ENCODE peak calls at places on chromosomes 12 and 14, in four cellular contexts. One of them, this sample, is unnamed. For H3K4me1, the result is how much of the 10 kb centered on the place peaks cover.

GRCh38 chr12:56188786-56189335 is 422 bp downstream of the SMARCC2 start:
- DNase-seq in Peyer's patch: no peak
- DNase-seq in hepatocyte: peak
- DNase-seq in cardiac muscle cell: no peak
- DNase-seq in this sample: no peak

GRCh38 chr12:107511292-107511691 is 174.3 kb upstream of the PWP1 start:
- DNase-seq in Peyer's patch: no peak
- DNase-seq in hepatocyte: no peak
- DNase-seq in cardiac muscle cell: peak
- DNase-seq in this sample: no peak

GRCh38 chr12:113456761-113457160 is 14.9 kb downstream of the LHX5 start:
- DNase-seq in Peyer's patch: no peak
- DNase-seq in hepatocyte: no peak
- DNase-seq in cardiac muscle cell: no peak
- DNase-seq in this sample: no peak

GRCh38 chr14:71198681-71199080 is 291.4 kb downstream of the PCNX1 start:
- DNase-seq in Peyer's patch: no peak
- DNase-seq in hepatocyte: no peak
- DNase-seq in cardiac muscle cell: no peak
- DNase-seq in this sample: no peak

GRCh38 chr14:58100735-58101368 is 51.2 kb downstream of the ARMH4 start:
- DNase-seq in Peyer's patch: no peak
- DNase-seq in hepatocyte: no peak
- DNase-seq in cardiac muscle cell: peak
- DNase-seq in this sample: no peak

GRCh38 chr12:31248815-31249214 is 77.1 kb downstream of the SINHCAF start:
- DNase-seq in Peyer's patch: no peak
- DNase-seq in hepatocyte: no peak
- DNase-seq in cardiac muscle cell: no peak
- DNase-seq in this sample: no peak

GRCh38 chr12:115660211-115660805 is 617.2 kb downstream of the MED13L start:
- DNase-seq in Peyer's patch: peak
- DNase-seq in hepatocyte: peak
- DNase-seq in cardiac muscle cell: peak
- DNase-seq in this sample: no peak

GRCh38 chr14:21098892-21099595 is 589 bp upstream of the ZNF219 start:
- DNase-seq in Peyer's patch: no peak
- DNase-seq in hepatocyte: no peak
- DNase-seq in cardiac muscle cell: no peak
- DNase-seq in this sample: no peak

GRCh38 chr14:98070521-98070920 is 1201.5 kb downstream of the BCL11B start:
- DNase-seq in Peyer's patch: no peak
- DNase-seq in hepatocyte: no peak
- DNase-seq in cardiac muscle cell: no peak
- DNase-seq in this sample: no peak

GRCh38 chr12:50014342-50014741 is 11.0 kb downstream of the RACGAP1 start:
- DNase-seq in Peyer's patch: no peak
- DNase-seq in hepatocyte: no peak
- DNase-seq in cardiac muscle cell: no peak
- DNase-seq in this sample: no peak

GRCh38 chr12:110001596-110001995 is 2.4 kb downstream of the ANKRD13A start:
- DNase-seq in Peyer's patch: no peak
- DNase-seq in hepatocyte: no peak
- DNase-seq in cardiac muscle cell: no peak
- DNase-seq in this sample: no peak

GRCh38 chr12:122467983-122468382 is 32.7 kb downstream of the ZCCHC8 start:
- DNase-seq in Peyer's patch: no peak
- DNase-seq in hepatocyte: peak
- DNase-seq in cardiac muscle cell: no peak
- DNase-seq in this sample: no peak

GRCh38 chr12:112738531-112738930 is 53.0 kb upstream of the RPH3A start:
- DNase-seq in Peyer's patch: no peak
- DNase-seq in hepatocyte: no peak
- DNase-seq in cardiac muscle cell: peak
- DNase-seq in this sample: no peak

GRCh38 chr14:30525833-30526232 is 33.1 kb upstream of the G2E3 start:
- DNase-seq in Peyer's patch: no peak
- DNase-seq in hepatocyte: no peak
- DNase-seq in cardiac muscle cell: peak
- DNase-seq in this sample: no peak

GRCh38 chr12:123601602-123602489 is at the start of gene DDX55:
- DNase-seq in Peyer's patch: peak
- DNase-seq in hepatocyte: peak
- DNase-seq in cardiac muscle cell: peak
- DNase-seq in this sample: peak

GRCh38 chr12:132216354-132216987 is 72.2 kb downstream of the NOC4L start:
- DNase-seq in Peyer's patch: no peak
- DNase-seq in hepatocyte: no peak
- DNase-seq in cardiac muscle cell: no peak
- DNase-seq in this sample: peak

GRCh38 chr12:125853670-125854069 is 788.4 kb downstream of the AACS start:
- DNase-seq in Peyer's patch: no peak
- DNase-seq in hepatocyte: no peak
- DNase-seq in cardiac muscle cell: no peak
- DNase-seq in this sample: no peak

GRCh38 chr12:3217683-3218079 is 140.5 kb downstream of the TSPAN9 start:
- DNase-seq in Peyer's patch: no peak
- DNase-seq in hepatocyte: no peak
- DNase-seq in cardiac muscle cell: no peak
- DNase-seq in this sample: no peak

GRCh38 chr12:12622418-12622817 is 10.7 kb downstream of the CREBL2 start:
- DNase-seq in Peyer's patch: no peak
- DNase-seq in hepatocyte: no peak
- DNase-seq in cardiac muscle cell: no peak
- DNase-seq in this sample: no peak

GRCh38 chr12:93662961-93663728 is 14.0 kb upstream of the CRADD start:
- DNase-seq in Peyer's patch: peak
- DNase-seq in hepatocyte: peak
- DNase-seq in cardiac muscle cell: no peak
- DNase-seq in this sample: no peak

GRCh38 chr14:60151715-60152114 is 13.5 kb downstream of the DHRS7 start:
- DNase-seq in Peyer's patch: peak
- DNase-seq in hepatocyte: peak
- DNase-seq in cardiac muscle cell: peak
- DNase-seq in this sample: peak

GRCh38 chr12:120988234-120988633 is 9.9 kb downstream of the HNF1A start:
- DNase-seq in Peyer's patch: no peak
- DNase-seq in hepatocyte: no peak
- DNase-seq in cardiac muscle cell: no peak
- DNase-seq in this sample: no peak

GRCh38 chr14:95998656-95999055 is 40.5 kb upstream of the C14orf132 start:
- DNase-seq in Peyer's patch: no peak
- DNase-seq in hepatocyte: no peak
- DNase-seq in cardiac muscle cell: peak
- DNase-seq in this sample: no peak

GRCh38 chr12:1369460-1369859 is 224.9 kb downstream of the FBXL14 start:
- DNase-seq in Peyer's patch: no peak
- DNase-seq in hepatocyte: no peak
- DNase-seq in cardiac muscle cell: no peak
- DNase-seq in this sample: no peak

GRCh38 chr12:121718653-121719239 is 6.2 kb downstream of the TMEM120B start:
- DNase-seq in Peyer's patch: no peak
- DNase-seq in hepatocyte: no peak
- DNase-seq in cardiac muscle cell: no peak
- DNase-seq in this sample: no peak

GRCh38 chr14:35959835-35960234 is 133.7 kb downstream of the BRMS1L start:
- DNase-seq in Peyer's patch: no peak
- DNase-seq in hepatocyte: no peak
- DNase-seq in cardiac muscle cell: no peak
- DNase-seq in this sample: no peak

GRCh38 chr12:18224745-18225144 is 36.6 kb upstream of the PIK3C2G start:
- DNase-seq in Peyer's patch: no peak
- DNase-seq in hepatocyte: peak
- DNase-seq in cardiac muscle cell: peak
- DNase-seq in this sample: no peak

GRCh38 chr14:44658389-44658696 is 151.3 kb upstream of the FSCB start:
- DNase-seq in Peyer's patch: no peak
- DNase-seq in hepatocyte: no peak
- DNase-seq in cardiac muscle cell: no peak
- DNase-seq in this sample: no peak

GRCh38 chr14:58650857-58651256 is 13.1 kb downstream of the DACT1 start:
- DNase-seq in Peyer's patch: no peak
- DNase-seq in hepatocyte: no peak
- DNase-seq in cardiac muscle cell: no peak
- DNase-seq in this sample: no peak

GRCh38 chr12:49637401-49637800 is 14.0 kb downstream of the PRPF40B start:
- DNase-seq in Peyer's patch: no peak
- DNase-seq in hepatocyte: peak
- DNase-seq in cardiac muscle cell: no peak
- DNase-seq in this sample: no peak

GRCh38 chr12:127127887-127128286 is 1139.1 kb upstream of the TMEM132C start:
- DNase-seq in Peyer's patch: no peak
- DNase-seq in hepatocyte: no peak
- DNase-seq in cardiac muscle cell: no peak
- DNase-seq in this sample: no peak

GRCh38 chr12:97408363-97408762 is 54.2 kb upstream of the RMST start:
- DNase-seq in Peyer's patch: no peak
- DNase-seq in hepatocyte: no peak
- DNase-seq in cardiac muscle cell: no peak
- DNase-seq in this sample: no peak

GRCh38 chr12:97404093-97404492 is 58.5 kb upstream of the RMST start:
- DNase-seq in Peyer's patch: no peak
- DNase-seq in hepatocyte: no peak
- DNase-seq in cardiac muscle cell: no peak
- DNase-seq in this sample: no peak

DNA sequence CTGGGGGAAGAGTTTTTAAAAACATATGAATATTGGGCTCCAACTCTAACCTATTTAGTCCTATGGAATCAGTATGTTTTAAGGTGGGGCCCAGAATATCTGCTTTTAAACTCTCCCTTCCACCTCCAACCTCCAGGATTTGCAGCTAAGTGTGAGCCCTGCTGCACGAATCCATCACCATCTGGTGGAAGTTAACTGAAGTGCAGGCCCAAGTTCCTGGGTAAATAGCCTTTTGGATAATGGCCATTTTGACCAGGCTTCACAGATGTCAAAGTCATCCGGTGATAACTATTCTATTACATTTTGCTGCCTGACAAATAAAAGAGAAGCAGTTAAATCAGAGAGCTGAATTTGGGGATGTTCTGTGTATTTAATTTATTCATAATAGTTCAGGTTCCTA is 58.1 kb upstream of the RMST start:
- DNase-seq in Peyer's patch: no peak
- DNase-seq in hepatocyte: peak
- DNase-seq in cardiac muscle cell: peak
- DNase-seq in this sample: no peak
- TF ChIP-seq CTCF in Peyer's patch: peak
- TF ChIP-seq CTCF in hepatocyte: peak
- TF ChIP-seq CTCF in cardiac muscle cell: peak
- TF ChIP-seq CTCF in this sample: peak

DNA sequence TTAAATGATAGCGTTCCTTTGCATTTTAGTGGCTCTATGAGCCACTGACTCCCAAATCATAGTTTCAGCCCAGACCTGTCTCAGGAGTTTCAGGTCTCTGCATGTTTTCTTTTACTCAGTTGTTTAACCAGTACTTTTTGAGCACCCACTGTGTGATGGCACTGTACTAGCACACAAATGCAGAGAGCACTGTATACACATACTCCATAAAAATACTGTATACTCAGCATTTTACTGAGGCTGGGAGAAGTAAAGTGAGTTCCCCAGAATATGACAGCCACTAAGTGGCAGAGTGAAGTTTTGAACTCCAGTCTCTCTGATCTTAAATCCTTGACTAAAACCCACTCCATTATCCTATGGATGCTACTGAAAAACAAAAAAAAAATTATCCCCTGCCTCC is 76.0 kb upstream of the HSPB8 start:
- DNase-seq in Peyer's patch: no peak
- DNase-seq in hepatocyte: no peak
- DNase-seq in cardiac muscle cell: no peak
- DNase-seq in this sample: no peak
- H3K4me1 ChIP-seq in Peyer's patch: under half
- H3K4me1 ChIP-seq in hepatocyte: under half
- H3K4me1 ChIP-seq in cardiac muscle cell: under half
- H3K4me1 ChIP-seq in this sample: under half

GRCh38 chr12:19447386-19447785 is 8.1 kb downstream of the AEBP2 start:
- DNase-seq in Peyer's patch: no peak
- DNase-seq in hepatocyte: no peak
- DNase-seq in cardiac muscle cell: no peak
- DNase-seq in this sample: no peak
- H3K4me3 ChIP-seq in Peyer's patch: no peak
- H3K4me3 ChIP-seq in hepatocyte: no peak
- H3K4me3 ChIP-seq in cardiac muscle cell: no peak
- H3K4me3 ChIP-seq in this sample: no peak

GRCh38 chr14:69720912-69721311 is 46.0 kb upstream of the SRSF5 start:
- DNase-seq in Peyer's patch: peak
- DNase-seq in hepatocyte: no peak
- DNase-seq in cardiac muscle cell: no peak
- DNase-seq in this sample: no peak
- TF ChIP-seq CTCF in Peyer's patch: no peak
- TF ChIP-seq CTCF in hepatocyte: no peak
- TF ChIP-seq CTCF in cardiac muscle cell: no peak
- TF ChIP-seq CTCF in this sample: no peak

GRCh38 chr12:104672501-104673265 is 215.9 kb downstream of the CHST11 start:
- DNase-seq in Peyer's patch: no peak
- DNase-seq in hepatocyte: no peak
- DNase-seq in cardiac muscle cell: peak
- DNase-seq in this sample: peak

GRCh38 chr12:104673294-104674062 is 216.7 kb downstream of the CHST11 start:
- DNase-seq in Peyer's patch: no peak
- DNase-seq in hepatocyte: no peak
- DNase-seq in cardiac muscle cell: peak
- DNase-seq in this sample: no peak

GRCh38 chr12:104670439-104671406 is 214.0 kb downstream of the CHST11 start:
- DNase-seq in Peyer's patch: no peak
- DNase-seq in hepatocyte: no peak
- DNase-seq in cardiac muscle cell: no peak
- DNase-seq in this sample: peak

GRCh38 chr12:104671407-104672095 is 214.8 kb downstream of the CHST11 start:
- DNase-seq in Peyer's patch: peak
- DNase-seq in hepatocyte: peak
- DNase-seq in cardiac muscle cell: peak
- DNase-seq in this sample: peak

DNA sequence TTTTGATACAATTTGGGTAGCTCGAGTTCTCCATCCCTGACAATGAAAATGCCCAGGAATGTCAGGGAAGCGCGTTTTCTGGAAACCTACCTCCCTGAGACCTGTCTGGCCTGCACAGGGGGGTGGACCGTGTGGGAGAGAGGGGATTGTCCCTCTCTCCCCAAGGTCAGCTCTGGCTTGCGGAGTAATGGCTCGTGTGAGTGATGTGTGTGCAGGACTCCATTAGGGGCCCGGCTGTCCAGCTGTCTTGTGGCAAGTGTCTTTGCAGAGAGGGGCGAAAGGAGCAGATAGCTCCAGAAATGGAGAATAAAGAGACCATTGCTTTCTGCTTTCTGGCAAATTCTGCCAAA is 215.3 kb downstream of the CHST11 start:
- DNase-seq in Peyer's patch: no peak
- DNase-seq in hepatocyte: no peak
- DNase-seq in cardiac muscle cell: no peak
- DNase-seq in this sample: no peak
- H3K4me1 ChIP-seq in Peyer's patch: under half
- H3K4me1 ChIP-seq in hepatocyte: half or more
- H3K4me1 ChIP-seq in cardiac muscle cell: half or more
- H3K4me1 ChIP-seq in this sample: half or more

GRCh38 chr14:73223049-73223448 is 14.3 kb upstream of the PAPLN start:
- DNase-seq in Peyer's patch: no peak
- DNase-seq in hepatocyte: no peak
- DNase-seq in cardiac muscle cell: peak
- DNase-seq in this sample: no peak
- H3K4me3 ChIP-seq in Peyer's patch: no peak
- H3K4me3 ChIP-seq in hepatocyte: no peak
- H3K4me3 ChIP-seq in cardiac muscle cell: no peak
- H3K4me3 ChIP-seq in this sample: no peak